ENCODE peak calls at places on chromosome 1, in seven cellular contexts. H is stimulated activated CD4-positive, alpha-beta T cell treated with anti-CD3 and anti-CD28 coated beads, Interleukin-2, amount 100 ng/mL, for 24 hours; Q is aorta; G is NCI-H82; W is T follicular helper cell; M is T-cell; K is foreskin fibroblast. O is an unnamed sample.

GRCh38 chr1:167122568-167122967 is 28.7 kb downstream of the STYXL2 start:
- DNase-seq in H (no peak), Q (no peak), G (no peak), W (no peak), M (no peak), K (no peak), O (no peak)

GRCh38 chr1:66532214-66532613 is 1.7 kb upstream of the SGIP1 start:
- DNase-seq in H (no peak), Q (no peak), G (no peak), W (no peak), M (no peak), K (no peak), O (no peak)

GRCh38 chr1:106121728-106122127 is 934.7 kb upstream of the PRMT6 start:
- DNase-seq in H (no peak), Q (no peak), G (no peak), W (no peak), M (no peak), K (no peak), O (no peak)

GRCh38 chr1:63276625-63277024 is 45.7 kb upstream of the FOXD3 start:
- DNase-seq in H (no peak), Q (no peak), G (peak; percentile 93), W (no peak), M (no peak), K (no peak), O (no peak)

GRCh38 chr1:67945733-67946374 is 104.6 kb downstream of the DIRAS3 start:
- DNase-seq in H (no peak), Q (no peak), G (peak; percentile 91), W (no peak), M (no peak), K (peak; percentile 24), O (no peak)

GRCh38 chr1:44261475-44261853 is 48.2 kb downstream of the DMAP1 start:
- DNase-seq in H (no peak), Q (no peak), G (no peak), W (no peak), M (no peak), K (no peak), O (no peak)

GRCh38 chr1:112514901-112515300 is 6.1 kb downstream of the WNT2B start:
- DNase-seq in H (no peak), Q (no peak), G (no peak), W (no peak), M (no peak), K (peak; percentile 47), O (no peak)

GRCh38 chr1:66282343-66282852 is 251.6 kb upstream of the SGIP1 start:
- DNase-seq in H (peak; percentile 57), Q (peak; percentile 54), G (no peak), W (peak; percentile 48), M (peak; percentile 66), K (peak; percentile 73), O (peak; percentile 92)

GRCh38 chr1:88609051-88609450 is 75.0 kb upstream of the PKN2 start:
- DNase-seq in H (no peak), Q (no peak), G (no peak), W (no peak), M (no peak), K (no peak), O (peak; percentile 4)

GRCh38 chr1:172356620-172357019 is 63.9 kb upstream of the C1orf105 start:
- DNase-seq in H (no peak), Q (no peak), G (no peak), W (no peak), M (no peak), K (peak; percentile 91), O (peak; percentile 54)

GRCh38 chr1:61851235-61851634 is 109.0 kb downstream of the PATJ start:
- DNase-seq in H (no peak), Q (no peak), G (no peak), W (no peak), M (no peak), K (peak; percentile 12), O (peak; percentile 2)

GRCh38 chr1:228088586-228089498 is 6.3 kb downstream of the ARF1 start:
- DNase-seq in H (no peak), Q (peak; percentile 40), G (no peak), W (no peak), M (no peak), K (no peak), O (no peak)

GRCh38 chr1:38814444-38814983 is 45.1 kb downstream of the RRAGC start:
- DNase-seq in H (no peak), Q (no peak), G (no peak), W (no peak), M (no peak), K (no peak), O (no peak)

GRCh38 chr1:205325334-205325884 is 3.9 kb upstream of the NUAK2 start:
- DNase-seq in H (peak; percentile 38), Q (no peak), G (peak; percentile 95), W (peak; percentile 36), M (no peak), K (peak; percentile 89), O (peak; percentile 87)

GRCh38 chr1:81228926-81229325 is 571.8 kb upstream of the ADGRL2 start:
- DNase-seq in H (no peak), Q (no peak), G (no peak), W (no peak), M (no peak), K (no peak), O (no peak)

O was measured in epithelial cell of esophagus.